ENCODE peak calls at places on chromosomes 16 and 17, in seven cellular contexts. Y is breast epithelium, F is GM12891, L is stomach, D is endothelial cell of umbilical vein, E is GM23338, O is H1. V is an unnamed sample.

GRCh38 chr16:30838876-30839471 is 52.0 kb upstream of the ZNF629 start:
- DNase-seq in Y (no peak), O (no peak), D (no peak), F (no peak), L (no peak), E (peak; percentile 25), V (no peak)

GRCh38 chr17:56845934-56846333 is 12.0 kb downstream of the DGKE start:
- DNase-seq in O (no peak), F (no peak), E (no peak), D (no peak), Y (no peak), L (no peak), V (no peak)

GRCh38 chr16:31363721-31364120 is 8.7 kb downstream of the ITGAX start:
- DNase-seq in F (no peak), Y (no peak), E (no peak), D (no peak), L (no peak), O (no peak), V (no peak)

GRCh38 chr17:15262291-15263205 is 2.6 kb downstream of the PMP22 start:
- DNase-seq in O (no peak), D (peak; percentile 63), Y (peak; percentile 80), L (peak; percentile 63), E (peak; percentile 69), F (no peak), V (peak; percentile 98)

GRCh38 chr16:57098188-57098841 is 5.9 kb downstream of the CPNE2 start:
- DNase-seq in F (no peak), D (no peak), E (peak; percentile 41), Y (no peak), L (no peak), O (no peak), V (no peak)

GRCh38 chr17:6679241-6679640 is 27.7 kb downstream of the C17orf100 start:
- DNase-seq in F (no peak), E (no peak), O (no peak), L (no peak), Y (no peak), D (no peak), V (no peak)

GRCh38 chr16:57993897-57994296 is 6.6 kb downstream of the ZNF319 start:
- DNase-seq in L (no peak), E (no peak), Y (no peak), F (no peak), O (no peak), D (no peak), V (no peak)

GRCh38 chr16:24255446-24256352 is at the start of gene CACNG3:
- DNase-seq in F (peak; percentile 61), E (peak; percentile 99), D (peak; percentile 30), L (no peak), O (peak; percentile 46), Y (no peak), V (no peak)

GRCh38 chr16:66717112-66717675 is 20.7 kb upstream of the CMTM4 start:
- DNase-seq in L (no peak), F (no peak), Y (no peak), D (peak; percentile 16), E (peak; percentile 80), O (no peak), V (no peak)

GRCh38 chr16:69888005-69888560 is 63.1 kb upstream of the CLEC18A start:
- DNase-seq in E (no peak), O (no peak), L (no peak), F (no peak), Y (no peak), D (no peak), V (no peak)

GRCh38 chr16:46573008-46573833 is 48.0 kb downstream of the SHCBP1 start:
- DNase-seq in D (no peak), Y (no peak), O (no peak), F (no peak), L (no peak), E (no peak), V (no peak)

GRCh38 chr17:78875738-78876597 is 27.0 kb downstream of the CEP295NL start:
- DNase-seq in L (no peak), E (no peak), Y (no peak), D (peak; percentile 79), O (no peak), F (no peak), V (no peak)

GRCh38 chr17:17107891-17108680 is 65.8 kb downstream of the MPRIP start:
- DNase-seq in E (no peak), F (no peak), D (no peak), L (peak; percentile 39), Y (no peak), O (no peak), V (no peak)

GRCh38 chr16:64152010-64152767 is 969.7 kb downstream of the CDH11 start:
- DNase-seq in L (no peak), O (no peak), D (no peak), Y (no peak), E (no peak), F (no peak), V (no peak)

GRCh38 chr16:10594312-10594950 is 14.0 kb upstream of the EMP2 start:
- DNase-seq in L (peak; percentile 79), F (no peak), Y (peak; percentile 70), O (no peak), D (no peak), E (no peak), V (no peak)

GRCh38 chr17:81064746-81065475 is 30.0 kb downstream of the BAIAP2 start:
- DNase-seq in O (no peak), L (peak; percentile 64), D (no peak), F (no peak), Y (no peak), E (no peak), V (no peak)

GRCh38 chr17:29059281-29059680 is 16.3 kb downstream of the PIPOX start:
- DNase-seq in E (no peak), Y (no peak), L (no peak), F (no peak), O (no peak), D (no peak), V (no peak)

GRCh38 chr16:64196444-64196843 is 925.4 kb downstream of the CDH11 start:
- DNase-seq in O (no peak), E (no peak), D (no peak), L (no peak), F (no peak), Y (no peak), V (no peak)

GRCh38 chr16:17555176-17555575 is 84.4 kb upstream of the XYLT1 start:
- DNase-seq in Y (no peak), L (no peak), O (no peak), F (no peak), D (no peak), E (no peak), V (no peak)

GRCh38 chr17:62724398-62725146 is 83.5 kb downstream of the MARCHF10 start:
- DNase-seq in E (no peak), Y (peak; percentile 40), F (peak; percentile 59), L (no peak), D (no peak), O (no peak), V (peak; percentile 12)

GRCh38 chr17:82551779-82552457 is 32.4 kb downstream of the FOXK2 start:
- DNase-seq in E (peak; percentile 53), L (peak; percentile 81), D (peak; percentile 81), O (no peak), F (peak; percentile 87), Y (peak; percentile 55), V (peak; percentile 91)

GRCh38 chr17:68468334-68468733 is 11.0 kb upstream of the WIPI1 start:
- DNase-seq in F (no peak), D (no peak), O (no peak), Y (no peak), L (no peak), E (no peak), V (no peak)

GRCh38 chr16:80627108-80627507 is 86.3 kb downstream of the DYNLRB2 start:
- DNase-seq in L (no peak), E (no peak), F (peak; percentile 52), O (no peak), Y (no peak), D (no peak), V (no peak)

GRCh38 chr16:70804153-70804728 is 3.3 kb upstream of the VAC14 start:
- DNase-seq in L (no peak), E (no peak), F (no peak), D (peak; percentile 34), Y (no peak), O (no peak), V (no peak)

GRCh38 chr17:17535957-17536356 is 39.8 kb upstream of the RASD1 start:
- DNase-seq in O (no peak), D (no peak), L (peak; percentile 91), F (no peak), Y (peak; percentile 66), E (no peak), V (peak; percentile 92)

GRCh38 chr16:86575754-86576557 is 2.4 kb upstream of the FOXL1 start:
- DNase-seq in D (peak; percentile 92), F (no peak), E (peak; percentile 98), L (peak; percentile 55), Y (peak; percentile 70), O (no peak), V (no peak)
- TF ChIP-seq POLR2AphosphoS5 in D (no peak), F (no peak), E (no peak), L (no peak), Y (no peak), O (no peak), V (peak; percentile 37)

DNA sequence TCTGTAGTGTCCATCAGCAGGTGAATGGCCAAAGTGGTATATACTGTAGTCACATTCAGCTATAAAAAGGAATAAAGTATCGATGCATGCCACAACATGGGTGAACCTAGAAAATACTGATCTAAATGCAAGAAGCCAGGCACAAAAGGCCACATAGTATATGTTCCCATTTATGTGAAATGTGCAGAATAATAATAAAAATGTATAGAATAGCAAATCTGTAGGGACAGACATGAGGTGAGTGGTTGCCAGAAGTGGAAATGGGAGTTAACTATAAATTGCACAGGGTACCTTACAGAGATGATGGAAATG is 23.1 kb downstream of the DBNDD1 start:
- DNase-seq in F (no peak), O (no peak), D (no peak), E (no peak), Y (no peak), L (no peak), V (no peak)
- TF ChIP-seq POLR2AphosphoS5 in F (no peak), O (no peak), D (no peak), E (no peak), Y (no peak), L (no peak), V (no peak)

GRCh38 chr17:10513284-10514067 is 4.9 kb downstream of the MYH1 start:
- DNase-seq in E (peak; percentile 1), F (no peak), L (no peak), D (no peak), Y (no peak), O (no peak), V (no peak)
- TF ChIP-seq POLR2AphosphoS5 in E (no peak), F (no peak), L (no peak), D (no peak), Y (no peak), O (no peak), V (peak; percentile 43)

GRCh38 chr17:60724647-60725046 is 47.0 kb downstream of the BCAS3 start:
- DNase-seq in O (no peak), Y (no peak), E (no peak), D (no peak), F (no peak), L (no peak), V (no peak)

GRCh38 chr17:60730273-60730672 is 52.6 kb downstream of the BCAS3 start:
- DNase-seq in O (no peak), L (no peak), Y (no peak), E (no peak), D (no peak), F (no peak), V (no peak)

DNA sequence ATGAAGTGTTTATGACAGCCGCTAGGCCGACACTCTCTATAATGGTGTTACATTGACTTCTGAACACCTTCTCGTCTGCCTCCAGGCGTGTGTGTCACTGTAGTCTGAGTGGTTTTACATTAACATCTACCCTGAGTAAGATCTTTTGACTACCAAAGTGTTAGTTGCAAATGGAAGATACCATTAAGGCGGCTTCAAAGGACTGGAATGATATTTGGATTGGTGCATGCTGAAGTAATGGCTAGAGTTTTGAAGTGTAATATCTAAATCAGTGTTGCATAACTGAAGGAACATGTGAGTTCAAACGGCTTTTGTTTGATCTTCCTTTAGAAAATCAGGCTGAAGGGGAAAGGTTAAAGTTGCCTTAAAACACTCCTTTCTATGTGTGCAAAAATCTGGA is 52.2 kb downstream of the BCAS3 start:
- DNase-seq in D (peak; percentile 1), L (no peak), Y (no peak), F (no peak), O (no peak), E (no peak), V (no peak)
- TF ChIP-seq POLR2AphosphoS5 in D (no peak), L (no peak), Y (no peak), F (no peak), O (no peak), E (no peak), V (no peak)